ENCODE peak calls at places on chromosomes 13 and 19, in seven cellular contexts. J is breast epithelium, E is stomach, B is GM23338, Z is H1, F is transverse colon, C is HL-60. O is an unnamed sample.

GRCh38 chr19:31715249-31715944 is 366.2 kb upstream of the TSHZ3 start:
- DNase-seq in B (peak), F (no peak), C (no peak), Z (no peak), J (no peak), E (no peak), O (no peak)

GRCh38 chr19:54573330-54573872 is at the start of gene LILRA2:
- DNase-seq in J (no peak), F (no peak), C (peak), E (no peak), Z (no peak), B (no peak), O (peak)

GRCh38 chr13:114263590-114263989 is 17.8 kb upstream of the UPF3A start:
- DNase-seq in F (peak), J (no peak), B (no peak), Z (no peak), C (no peak), E (no peak), O (no peak)

GRCh38 chr19:14555918-14556661 is 15.8 kb downstream of the NDUFB7 start:
- DNase-seq in F (no peak), Z (no peak), B (no peak), E (no peak), J (no peak), C (no peak), O (no peak)

GRCh38 chr13:31927219-31927653 is 104.3 kb upstream of the FRY start:
- DNase-seq in C (no peak), Z (no peak), B (peak), F (no peak), J (no peak), E (peak), O (no peak)

GRCh38 chr13:47081246-47081645 is 184.4 kb upstream of the HTR2A start:
- DNase-seq in Z (no peak), F (no peak), B (no peak), J (no peak), C (no peak), E (no peak), O (no peak)

GRCh38 chr13:112970552-112971287 is 1.7 kb downstream of the MCF2L start:
- DNase-seq in B (no peak), C (no peak), Z (no peak), E (no peak), J (no peak), F (peak), O (no peak)

GRCh38 chr13:62246581-62246980 is 830.9 kb upstream of the PCDH20 start:
- DNase-seq in F (no peak), C (no peak), E (no peak), Z (no peak), B (no peak), J (no peak), O (no peak)

GRCh38 chr19:15337202-15337601 is 4.9 kb upstream of the BRD4 start:
- DNase-seq in F (no peak), Z (no peak), C (no peak), B (no peak), J (no peak), E (no peak), O (no peak)

GRCh38 chr13:42076309-42076713 is 27.9 kb downstream of the DGKH start:
- DNase-seq in C (no peak), J (no peak), Z (no peak), E (no peak), B (no peak), F (no peak), O (no peak)

GRCh38 chr13:91144054-91144453 is 203.4 kb upstream of the MIR17HG start:
- DNase-seq in J (no peak), E (no peak), B (no peak), Z (no peak), C (peak), F (no peak), O (no peak)

GRCh38 chr19:6694147-6694815 is 24.3 kb upstream of the TNFSF14 start:
- DNase-seq in E (no peak), F (no peak), C (no peak), Z (no peak), B (peak), J (no peak), O (no peak)

GRCh38 chr19:33998739-33999345 is 173.5 kb upstream of the LSM14A start:
- DNase-seq in E (no peak), J (no peak), C (no peak), B (no peak), Z (no peak), F (no peak), O (no peak)

GRCh38 chr19:13476071-13476470 is 30.2 kb downstream of the CACNA1A start:
- DNase-seq in C (no peak), F (no peak), Z (no peak), J (no peak), B (no peak), E (no peak), O (no peak)

GRCh38 chr13:114286808-114287207 is 5.4 kb downstream of the UPF3A start:
- DNase-seq in Z (no peak), B (no peak), E (no peak), J (no peak), C (no peak), F (no peak), O (no peak)

GRCh38 chr13:95494082-95494681 is 58.3 kb upstream of the CLDN10 start:
- DNase-seq in J (no peak), B (peak), C (peak), Z (no peak), F (no peak), E (no peak), O (peak)

GRCh38 chr13:50255639-50256038 is 240.4 kb downstream of the KCNRG start:
- DNase-seq in F (no peak), C (no peak), Z (no peak), J (no peak), E (no peak), B (no peak), O (no peak)

GRCh38 chr19:16373539-16373938 is 48.9 kb downstream of the KLF2 start:
- DNase-seq in Z (no peak), J (no peak), C (no peak), B (no peak), F (no peak), E (no peak), O (no peak)

GRCh38 chr13:25619897-25620296 is 248.1 kb downstream of the ATP8A2 start:
- DNase-seq in C (no peak), E (no peak), B (no peak), J (no peak), Z (no peak), F (no peak), O (no peak)

GRCh38 chr19:3976495-3977241 is 5.8 kb upstream of the DAPK3 start:
- DNase-seq in E (no peak), Z (peak), B (peak), F (no peak), J (no peak), C (no peak), O (peak)

GRCh38 chr19:3978145-3978544 is 7.1 kb downstream of the EEF2 start:
- DNase-seq in B (no peak), F (no peak), C (no peak), Z (no peak), J (no peak), E (no peak), O (no peak)

GRCh38 chr19:3975144-3975543 is 4.2 kb upstream of the DAPK3 start:
- DNase-seq in Z (peak), E (no peak), J (no peak), C (no peak), B (no peak), F (no peak), O (no peak)

GRCh38 chr19:3977242-3978143 is 6.6 kb upstream of the DAPK3 start:
- DNase-seq in B (peak), Z (peak), F (no peak), C (no peak), E (no peak), J (no peak), O (peak)

DNA sequence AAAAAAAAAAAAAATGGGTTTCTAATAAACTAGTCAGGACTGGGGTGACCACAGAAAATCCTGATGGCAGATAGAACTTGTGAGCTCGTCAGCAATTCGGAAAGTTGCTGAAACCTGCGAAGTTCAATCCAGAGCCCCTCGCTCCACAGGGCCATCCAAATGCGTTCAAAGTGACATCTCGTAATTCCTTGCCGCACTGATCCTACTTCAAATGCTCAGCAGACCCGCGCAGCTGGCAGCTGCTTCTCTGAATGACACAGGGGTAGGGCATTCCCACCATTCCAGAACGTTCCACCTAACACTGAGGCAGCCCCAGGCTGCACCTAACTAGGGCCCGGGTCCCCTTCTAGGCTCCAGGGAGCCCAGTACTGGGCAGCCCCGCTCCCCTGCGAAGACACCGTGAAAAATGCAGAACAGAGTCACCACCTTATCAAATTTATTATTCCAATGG is 4.8 kb upstream of the DAPK3 start:
- DNase-seq in C (no peak), Z (peak), E (no peak), B (peak), J (no peak), F (no peak), O (no peak)
- TF ChIP-seq POLR2AphosphoS5 in C (peak), Z (peak), E (no peak), B (peak), J (no peak), F (peak), O (peak)

GRCh38 chr19:3712663-3713531 is 4.7 kb downstream of the TJP3 start:
- DNase-seq in J (no peak), B (no peak), Z (no peak), C (no peak), F (peak), E (peak), O (no peak)
- TF ChIP-seq POLR2AphosphoS5 in J (no peak), B (no peak), Z (no peak), C (no peak), F (no peak), E (peak), O (no peak)

GRCh38 chr13:30796132-30796832 is 60.9 kb downstream of the ALOX5AP start:
- DNase-seq in C (peak), Z (no peak), J (no peak), B (no peak), E (no peak), F (no peak), O (no peak)
- TF ChIP-seq POLR2AphosphoS5 in C (no peak), Z (no peak), J (no peak), B (no peak), E (no peak), F (no peak), O (no peak)

DNA sequence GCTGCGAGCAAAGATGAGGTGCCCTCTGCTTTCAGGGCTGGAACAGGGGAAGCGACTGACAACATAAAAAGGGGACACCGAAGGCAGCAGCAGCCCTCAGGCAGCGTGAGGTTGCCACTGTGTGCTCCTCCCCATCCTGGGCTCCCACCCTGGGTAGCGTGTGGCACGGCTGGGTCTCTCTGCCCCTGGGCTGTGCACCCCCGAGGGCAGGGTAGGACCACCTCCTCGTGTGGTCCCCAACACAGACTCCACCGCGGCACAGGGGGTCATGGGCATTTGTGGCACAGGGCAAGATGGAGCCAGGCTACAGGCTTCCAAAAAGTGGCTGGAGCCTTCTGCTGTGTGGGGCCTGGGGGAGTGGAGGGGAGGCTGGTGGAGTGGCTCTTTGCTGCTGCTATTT is 6.5 kb upstream of the RSPH6A start:
- DNase-seq in E (no peak), C (no peak), J (no peak), F (no peak), Z (no peak), B (no peak), O (no peak)
- TF ChIP-seq POLR2AphosphoS5 in E (no peak), C (no peak), J (no peak), F (no peak), Z (no peak), B (no peak), O (no peak)